ENCODE peak calls at places on chromosome 14, in five cellular contexts. M is GM12878, V is upper lobe of left lung, N is HepG2, F is HCT116. D is an unnamed sample.

GRCh38 chr14:56002876-56003625 is 115.2 kb upstream of the PELI2 start:
- ATAC-seq in V (no peak), M (peak; percentile 91), N (no peak), F (no peak), D (no peak)

GRCh38 chr14:96434040-96434439 is 42.1 kb downstream of the AK7 start:
- ATAC-seq in N (no peak), F (no peak), V (no peak), M (no peak), D (no peak)

GRCh38 chr14:105324080-105324778 is 9.7 kb downstream of the PACS2 start:
- ATAC-seq in N (no peak), V (peak; percentile 34), M (no peak), F (no peak), D (peak; percentile 62)

GRCh38 chr14:105358140-105358846 is 40.0 kb upstream of the TEX22 start:
- ATAC-seq in V (peak; percentile 23), N (peak; percentile 20), M (no peak), F (no peak), D (peak; percentile 6)

GRCh38 chr14:59161571-59162175 is 26.8 kb upstream of the DAAM1 start:
- ATAC-seq in V (peak; percentile 61), M (peak; percentile 92), F (no peak), N (peak; percentile 94), D (peak; percentile 80)

GRCh38 chr14:75247286-75247922 is 31.2 kb upstream of the FOS start:
- ATAC-seq in V (no peak), M (peak; percentile 30), N (peak; percentile 66), F (no peak), D (no peak)

GRCh38 chr14:64149921-64150320 is 144.2 kb downstream of the ESR2 start:
- ATAC-seq in F (no peak), M (no peak), V (no peak), N (no peak), D (no peak)

GRCh38 chr14:52360831-52361230 is 46.7 kb downstream of the PTGER2 start:
- ATAC-seq in M (no peak), V (no peak), F (no peak), N (no peak), D (peak; percentile 61)

GRCh38 chr14:35821546-35822411 is 4.4 kb upstream of the BRMS1L start:
- ATAC-seq in V (no peak), N (no peak), F (no peak), M (no peak), D (no peak)

GRCh38 chr14:63262446-63262845 is 56.3 kb downstream of the GPHB5 start:
- ATAC-seq in N (no peak), V (no peak), M (no peak), F (no peak), D (no peak)

GRCh38 chr14:68098834-68099233 is 279.3 kb downstream of the RAD51B start:
- ATAC-seq in N (no peak), F (no peak), M (no peak), V (no peak), D (no peak)

GRCh38 chr14:64082837-64083236 is 211.3 kb downstream of the ESR2 start:
- ATAC-seq in M (no peak), V (peak; percentile 59), F (no peak), N (no peak), D (peak; percentile 92)

GRCh38 chr14:22339277-22339676 is 249.7 kb downstream of the DAD1 start:
- ATAC-seq in V (peak; percentile 82), F (no peak), M (no peak), N (no peak), D (peak; percentile 93)

GRCh38 chr14:37035401-37035800 is 137.0 kb downstream of the SLC25A21 start:
- ATAC-seq in V (no peak), F (no peak), M (no peak), N (no peak), D (no peak)

GRCh38 chr14:69117020-69117767 is 35.7 kb downstream of the DCAF5 start:
- ATAC-seq in V (no peak), M (no peak), N (no peak), F (no peak), D (no peak)

GRCh38 chr14:21308479-21309237 is 28.8 kb downstream of the RPGRIP1 start:
- ATAC-seq in N (peak; percentile 95), V (peak; percentile 94), F (peak; percentile 87), M (peak; percentile 94), D (peak; percentile 85)
- TF ChIP-seq POLR2AphosphoS5 in N (peak; percentile 99), V (peak; percentile 85), F (no peak), M (peak; percentile 97), D (no peak)

GRCh38 chr14:103339561-103339960 is 5.5 kb downstream of the EIF5 start:
- ATAC-seq in M (no peak), N (no peak), F (no peak), V (no peak), D (no peak)
- TF ChIP-seq POLR2A in M (no peak), N (no peak), F (no peak), V (no peak), D (no peak)

DNA sequence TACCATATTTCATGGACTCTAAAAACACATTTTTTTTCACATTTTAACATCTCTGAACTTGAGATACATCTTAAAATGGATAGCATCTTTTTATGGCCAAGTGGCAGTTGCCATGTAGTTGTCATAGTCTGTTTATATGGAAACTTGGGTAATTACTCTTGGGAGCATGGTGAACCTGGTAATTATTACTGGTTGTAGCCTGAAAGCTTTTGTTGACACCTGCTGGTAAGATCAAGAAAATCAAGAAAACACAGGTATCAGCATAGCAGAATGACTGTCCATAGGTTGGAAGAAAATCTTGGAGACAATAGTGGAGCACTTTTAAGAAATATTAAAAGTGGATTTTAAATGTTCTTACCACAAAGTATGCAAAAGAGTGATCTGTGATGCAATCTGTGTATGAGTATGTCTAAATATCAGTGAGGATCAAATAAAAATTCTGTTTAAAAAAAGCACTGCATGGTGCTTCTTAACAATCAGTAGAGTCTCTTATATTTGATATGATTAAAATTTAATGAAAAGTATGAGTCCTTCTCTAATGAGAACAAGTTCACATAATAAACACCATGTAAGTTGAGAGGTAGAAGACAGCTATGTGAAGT is 44.2 kb downstream of the TTC8 start:
- ATAC-seq in N (peak; percentile 71), M (peak; percentile 74), V (no peak), F (peak; percentile 82), D (no peak)
- TF ChIP-seq POLR2AphosphoS5 in N (no peak), M (no peak), V (no peak), F (no peak), D (no peak)

DNA sequence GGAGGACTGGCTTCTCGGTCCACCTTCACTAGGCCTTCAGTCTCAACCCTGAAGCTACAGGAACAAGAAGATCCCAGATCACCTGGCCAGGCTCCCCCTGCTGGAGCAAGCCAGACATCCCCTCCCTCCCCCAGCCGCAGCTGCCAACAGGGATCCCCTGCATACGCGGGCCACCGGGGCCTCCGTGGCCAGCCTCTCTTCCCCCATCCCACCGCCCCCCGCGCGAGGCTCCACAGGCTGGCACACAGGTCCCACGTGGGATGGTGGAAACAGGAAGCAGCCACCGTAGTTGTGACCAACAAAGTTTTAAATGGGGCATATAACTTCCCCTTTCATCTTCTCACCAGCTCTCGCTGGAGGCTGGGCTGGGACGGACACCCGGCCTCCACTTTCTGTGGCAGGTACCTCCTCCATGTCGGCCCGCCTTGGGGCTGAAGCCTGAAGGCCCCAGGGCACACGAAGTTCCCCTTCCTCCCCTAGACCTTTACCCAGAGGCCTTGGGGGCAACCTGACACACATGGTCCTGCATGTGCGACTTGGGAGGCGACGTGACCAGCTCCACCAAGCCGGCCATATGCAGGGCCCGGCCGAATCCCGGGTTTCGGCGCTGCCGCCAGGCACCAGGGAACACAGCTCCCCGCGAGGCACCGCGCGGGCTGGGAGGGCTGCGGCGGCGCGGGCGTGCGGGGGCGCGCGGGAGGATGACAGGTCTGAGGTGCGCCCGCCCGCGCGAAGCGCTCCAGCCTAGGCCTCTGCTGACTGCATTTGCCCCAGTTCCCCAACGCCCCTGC is 44.4 kb upstream of the PNMA1 start:
- ATAC-seq in M (peak; percentile 7), V (no peak), N (peak; percentile 37), F (peak; percentile 66), D (no peak)
- TF ChIP-seq POLR2A in M (peak; percentile 69), V (peak; percentile 62), N (no peak), F (no peak), D (peak; percentile 21)

GRCh38 chr14:44317433-44317746 is 189.7 kb downstream of the FSCB start:
- ATAC-seq in N (no peak), F (peak; percentile 52), V (no peak), M (no peak), D (no peak)
- TF ChIP-seq POLR2AphosphoS5 in N (no peak), F (no peak), V (no peak), M (no peak), D (no peak)